ENCODE peak calls at places on chromosome 9, in four cellular contexts. K is H9, W is bronchial epithelial cell, L is GM04504. C is an unnamed sample.

GRCh38 chr9:86062845-86063693 is 36.3 kb downstream of the GOLM1 start:
- DNase-seq in W (no peak), L (no peak), K (no peak), C (no peak)

GRCh38 chr9:16029056-16029615 is 476.3 kb downstream of the CCDC171 start:
- DNase-seq in K (no peak), L (peak; percentile 49), W (no peak), C (no peak)

GRCh38 chr9:16690628-16691027 is 179.8 kb downstream of the BNC2 start:
- DNase-seq in W (no peak), K (no peak), L (no peak), C (no peak)

GRCh38 chr9:135907446-135908333 is at the start of gene CAMSAP1:
- DNase-seq in K (peak; percentile 94), W (peak; percentile 61), L (peak; percentile 82), C (peak; percentile 95)

GRCh38 chr9:121650220-121651013 is 1.0 kb upstream of the DAB2IP start:
- DNase-seq in L (no peak), K (peak; percentile 92), W (peak; percentile 33), C (no peak)

GRCh38 chr9:446074-446699 is 231.5 kb downstream of the DOCK8 start:
- DNase-seq in L (no peak), K (no peak), W (peak; percentile 16), C (no peak)

GRCh38 chr9:31542384-31543055 is 841.9 kb upstream of the ACO1 start:
- DNase-seq in L (no peak), W (peak; percentile 92), K (peak; percentile 52), C (no peak)

GRCh38 chr9:34337404-34337803 is 8.0 kb downstream of the NUDT2 start:
- DNase-seq in L (no peak), K (no peak), W (peak; percentile 4), C (no peak)

GRCh38 chr9:131107760-131108159 is 11.4 kb downstream of the AIF1L start:
- DNase-seq in K (no peak), L (no peak), W (no peak), C (no peak)

GRCh38 chr9:109913461-109913810 is 133.4 kb downstream of the PALM2AKAP2 start:
- DNase-seq in K (no peak), W (peak; percentile 69), L (no peak), C (no peak)

GRCh38 chr9:127336708-127337352 is 60.1 kb upstream of the SLC2A8 start:
- DNase-seq in L (peak; percentile 91), K (no peak), W (peak; percentile 91), C (no peak)

GRCh38 chr9:102049586-102050246 is 311.3 kb upstream of the GRIN3A start:
- DNase-seq in W (no peak), L (no peak), K (no peak), C (no peak)

GRCh38 chr9:1009101-1009707 is 32.7 kb downstream of the DMRT3 start:
- DNase-seq in K (peak; percentile 83), W (peak; percentile 74), L (peak; percentile 40), C (peak; percentile 52)

GRCh38 chr9:7097040-7097715 is 339.4 kb downstream of the KDM4C start:
- DNase-seq in W (peak; percentile 59), K (no peak), L (no peak), C (no peak)

GRCh38 chr9:95286151-95286550 is 31.4 kb downstream of the FANCC start:
- DNase-seq in K (no peak), W (no peak), L (no peak), C (no peak)

GRCh38 chr9:18606831-18607230 is 132.9 kb downstream of the ADAMTSL1 start:
- DNase-seq in W (no peak), K (peak; percentile 44), L (peak; percentile 38), C (no peak)

GRCh38 chr9:114775981-114776380 is 29.9 kb downstream of the TNFSF15 start:
- DNase-seq in L (no peak), W (no peak), K (no peak), C (no peak)

GRCh38 chr9:134677743-134678142 is 36.1 kb downstream of the COL5A1 start:
- DNase-seq in K (no peak), W (no peak), L (no peak), C (no peak)

GRCh38 chr9:127960410-127961165 is 20.2 kb downstream of the EEIG1 start:
- DNase-seq in L (no peak), K (no peak), W (no peak), C (no peak)

GRCh38 chr9:130845254-130845653 is 10.2 kb downstream of the ABL1 start:
- DNase-seq in L (no peak), K (no peak), W (no peak), C (no peak)

GRCh38 chr9:105957830-105958229 is 263.5 kb downstream of the TMEM38B start:
- DNase-seq in W (peak; percentile 6), L (no peak), K (peak; percentile 67), C (no peak)

GRCh38 chr9:128902351-128903078 is 18.3 kb upstream of the PHYHD1 start:
- DNase-seq in L (no peak), W (peak; percentile 86), K (no peak), C (peak; percentile 64)

GRCh38 chr9:108978121-108978694 is 35.1 kb downstream of the CTNNAL1 start:
- DNase-seq in L (no peak), W (no peak), K (no peak), C (no peak)

GRCh38 chr9:118209343-118209742 is 505.1 kb downstream of the TLR4 start:
- DNase-seq in L (no peak), W (no peak), K (no peak), C (no peak)

GRCh38 chr9:133658442-133659431 is 22.6 kb downstream of the DBH start:
- DNase-seq in W (peak; percentile 4), L (peak; percentile 5), K (no peak), C (no peak)

GRCh38 chr9:16316406-16316805 is 554.1 kb downstream of the BNC2 start:
- DNase-seq in L (no peak), K (peak; percentile 23), W (no peak), C (no peak)

GRCh38 chr9:91586282-91586681 is 162.7 kb upstream of the NFIL3 start:
- DNase-seq in W (no peak), L (no peak), K (no peak), C (no peak)

GRCh38 chr9:87798276-87798833 is 72.4 kb downstream of the CTSL start:
- DNase-seq in K (no peak), L (no peak), W (no peak), C (no peak)

GRCh38 chr9:72349911-72350310 is 15.1 kb downstream of the ZFAND5 start:
- DNase-seq in L (no peak), K (no peak), W (no peak), C (no peak)

GRCh38 chr9:130636648-130637020 is 27.8 kb upstream of the PRDM12 start:
- DNase-seq in W (no peak), K (no peak), L (no peak), C (no peak)

GRCh38 chr9:94909965-94910730 is 183.6 kb downstream of the AOPEP start:
- DNase-seq in K (no peak), L (no peak), W (no peak), C (no peak)

GRCh38 chr9:87080512-87081225 is 133.4 kb upstream of the GAS1 start:
- DNase-seq in W (peak; percentile 32), K (no peak), L (no peak), C (no peak)

GRCh38 chr9:89060790-89061189 is 69.5 kb downstream of the S1PR3 start:
- DNase-seq in W (no peak), L (no peak), K (no peak), C (no peak)

GRCh38 chr9:137630684-137631083 is 11.9 kb downstream of the EHMT1 start:
- DNase-seq in K (no peak), W (no peak), L (no peak), C (no peak)

GRCh38 chr9:124733964-124734740 is 37.0 kb downstream of the NR6A1 start:
- DNase-seq in L (no peak), K (no peak), W (peak; percentile 49), C (no peak)

GRCh38 chr9:72883867-72884266 is 69.0 kb downstream of the ALDH1A1 start:
- DNase-seq in K (no peak), W (no peak), L (no peak), C (no peak)

GRCh38 chr9:116456490-116457088 is 230.5 kb upstream of the TRIM32 start:
- DNase-seq in W (no peak), K (no peak), L (no peak), C (no peak)

GRCh38 chr9:113558632-113559502 is 95.3 kb downstream of the RGS3 start:
- DNase-seq in K (no peak), L (no peak), W (no peak), C (no peak)

GRCh38 chr9:34590376-34591090 is 1.0 kb upstream of the CNTFR start:
- DNase-seq in W (no peak), K (peak; percentile 60), L (no peak), C (no peak)

C was measured in effector CD8-positive, alpha-beta T cell.